ENCODE peak calls at places on chromosomes 2 and 18, in five cellular contexts. V is choroid plexus epithelial cell; O is CD8-positive, alpha-beta T cell; L is heart right ventricle; P is GM23338. E is an unnamed sample.

GRCh38 chr18:78514910-78515670 is 464.5 kb upstream of the SALL3 start:
- DNase-seq in V (no peak), O (no peak), L (no peak), P (no peak), E (no peak)

GRCh38 chr2:188609321-188610049 is 317.8 kb downstream of the GULP1 start:
- DNase-seq in V (peak), O (no peak), L (no peak), P (no peak), E (peak)

GRCh38 chr2:61758991-61759390 is 94.9 kb downstream of the FAM161A start:
- DNase-seq in V (peak), O (no peak), L (no peak), P (no peak), E (peak)

GRCh38 chr2:106192752-106193490 is 1.2 kb downstream of the UXS1 start:
- DNase-seq in V (peak), O (peak), L (no peak), P (peak), E (peak)

GRCh38 chr2:163345795-163346573 is 389.8 kb downstream of the FIGN start:
- DNase-seq in V (peak), O (no peak), L (no peak), P (peak), E (peak)

GRCh38 chr2:151162185-151162584 is 99.5 kb downstream of the RBM43 start:
- DNase-seq in V (peak), O (no peak), L (no peak), P (peak), E (peak)

GRCh38 chr2:218257390-218257981 is 3.3 kb upstream of the GPBAR1 start:
- DNase-seq in V (peak), O (peak), L (no peak), P (peak), E (peak)

GRCh38 chr18:32372381-32373061 is 98.2 kb downstream of the GAREM1 start:
- DNase-seq in V (no peak), O (no peak), L (no peak), P (no peak), E (no peak)

GRCh38 chr18:48023334-48024008 is 93.0 kb upstream of the SMAD2 start:
- DNase-seq in V (peak), O (no peak), L (no peak), P (peak), E (peak)

GRCh38 chr2:172178035-172178434 is 75.3 kb upstream of the DLX2 start:
- DNase-seq in V (no peak), O (no peak), L (no peak), P (no peak), E (no peak)

GRCh38 chr2:598043-598802 is 79.0 kb downstream of the TMEM18 start:
- DNase-seq in V (peak), O (no peak), L (no peak), P (no peak), E (no peak)

GRCh38 chr18:46250084-46250811 is 146.1 kb downstream of the HAUS1 start:
- DNase-seq in V (peak), O (peak), L (no peak), P (peak), E (peak)

GRCh38 chr2:95353613-95354468 is 48.7 kb upstream of the FAHD2A start:
- DNase-seq in V (no peak), O (no peak), L (no peak), P (no peak), E (no peak)

GRCh38 chr2:9327873-9328352 is 95.4 kb downstream of the ITGB1BP1 start:
- DNase-seq in V (peak), O (no peak), L (no peak), P (no peak), E (peak)

GRCh38 chr2:68216454-68217310 is 35.6 kb downstream of the PPP3R1 start:
- DNase-seq in V (no peak), O (no peak), L (no peak), P (no peak), E (no peak)

GRCh38 chr18:644395-645004 is 13.0 kb upstream of the TYMS start:
- DNase-seq in V (no peak), O (no peak), L (no peak), P (no peak), E (no peak)

GRCh38 chr18:58363767-58364540 is 264.9 kb downstream of the ALPK2 start:
- DNase-seq in V (peak), O (no peak), L (no peak), P (no peak), E (peak)

GRCh38 chr2:222939208-222939846 is 78.5 kb downstream of the ACSL3 start:
- DNase-seq in V (peak), O (peak), L (no peak), P (peak), E (peak)

GRCh38 chr18:35662293-35663062 is 80.9 kb downstream of the GALNT1 start:
- DNase-seq in V (no peak), O (no peak), L (no peak), P (no peak), E (no peak)

GRCh38 chr2:25822190-25823117 is 55.8 kb downstream of the ASXL2 start:
- DNase-seq in V (peak), O (peak), L (peak), P (peak), E (peak)

GRCh38 chr2:229910832-229911412 is 10.9 kb downstream of the TRIP12 start:
- DNase-seq in V (peak), O (no peak), L (no peak), P (peak), E (peak)

GRCh38 chr2:228268756-228269155 is 87.3 kb upstream of the SPHKAP start:
- DNase-seq in V (no peak), O (no peak), L (no peak), P (no peak), E (no peak)

GRCh38 chr2:164917296-164917903 is 37.9 kb downstream of the SLC38A11 start:
- DNase-seq in V (peak), O (no peak), L (peak), P (peak), E (peak)

GRCh38 chr2:179274749-179275148 is 10.1 kb upstream of the SESTD1 start:
- DNase-seq in V (no peak), O (no peak), L (no peak), P (no peak), E (no peak)

GRCh38 chr2:191103793-191104192 is 47.0 kb downstream of the STAT4 start:
- DNase-seq in V (no peak), O (no peak), L (no peak), P (no peak), E (no peak)

GRCh38 chr18:74626311-74626874 is 28.7 kb downstream of the ZNF407 start:
- DNase-seq in V (no peak), O (no peak), L (no peak), P (no peak), E (no peak)

GRCh38 chr18:74622079-74622478 is 24.4 kb downstream of the ZNF407 start:
- DNase-seq in V (no peak), O (no peak), L (no peak), P (no peak), E (no peak)

GRCh38 chr18:74624491-74624890 is 26.8 kb downstream of the ZNF407 start:
- DNase-seq in V (no peak), O (no peak), L (no peak), P (no peak), E (no peak)

GRCh38 chr18:74625157-74625556 is 27.5 kb downstream of the ZNF407 start:
- DNase-seq in V (peak), O (no peak), L (no peak), P (no peak), E (no peak)

DNA sequence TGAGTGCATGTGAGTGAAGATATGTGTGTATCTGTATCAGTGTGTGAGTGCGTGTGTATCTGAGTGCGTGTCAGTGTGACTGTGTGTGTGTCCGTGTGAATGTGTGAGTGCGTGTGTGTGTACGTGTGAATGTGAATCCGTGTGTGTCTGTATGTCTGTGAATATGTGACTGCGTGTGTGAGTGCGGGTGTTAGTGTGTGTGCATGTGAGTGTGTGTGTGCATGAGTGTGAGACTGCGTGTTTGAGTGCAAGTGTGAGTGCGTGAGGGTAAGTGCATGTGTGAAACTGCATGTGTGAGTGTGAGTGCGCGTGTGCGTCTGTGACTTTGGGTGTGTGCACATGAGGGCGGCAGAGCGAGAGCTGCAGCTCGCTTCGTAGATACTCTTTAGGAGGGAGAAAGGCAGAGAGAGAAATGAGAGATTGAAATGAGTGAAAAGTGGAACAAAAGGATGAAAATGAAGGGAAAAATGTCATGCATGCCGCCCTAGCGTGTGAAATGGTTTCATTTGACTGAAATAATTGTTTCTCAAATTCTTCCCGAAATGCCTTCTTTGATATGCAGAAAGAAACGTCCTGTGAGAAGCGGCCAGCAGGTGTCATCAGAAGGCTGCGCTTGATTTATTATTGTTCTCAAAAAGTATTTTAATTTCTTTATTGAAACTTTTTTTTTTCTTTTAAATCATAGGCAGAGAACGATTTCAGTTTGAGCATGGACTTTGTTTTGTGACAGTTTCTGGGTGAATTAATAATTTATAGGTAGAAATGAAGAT is 25.6 kb downstream of the ZNF407 start:
- DNase-seq in V (peak), O (peak), L (no peak), P (peak), E (peak)
- H3K4me3 ChIP-seq in V (no peak), O (no peak), L (no peak), P (no peak), E (no peak)

GRCh38 chr2:196163285-196163684 is 8.1 kb downstream of the STK17B start:
- DNase-seq in V (no peak), O (no peak), L (no peak), P (no peak), E (no peak)
- TF ChIP-seq CTCF in V (no peak), O (no peak), L (no peak), P (no peak), E (no peak)

DNA sequence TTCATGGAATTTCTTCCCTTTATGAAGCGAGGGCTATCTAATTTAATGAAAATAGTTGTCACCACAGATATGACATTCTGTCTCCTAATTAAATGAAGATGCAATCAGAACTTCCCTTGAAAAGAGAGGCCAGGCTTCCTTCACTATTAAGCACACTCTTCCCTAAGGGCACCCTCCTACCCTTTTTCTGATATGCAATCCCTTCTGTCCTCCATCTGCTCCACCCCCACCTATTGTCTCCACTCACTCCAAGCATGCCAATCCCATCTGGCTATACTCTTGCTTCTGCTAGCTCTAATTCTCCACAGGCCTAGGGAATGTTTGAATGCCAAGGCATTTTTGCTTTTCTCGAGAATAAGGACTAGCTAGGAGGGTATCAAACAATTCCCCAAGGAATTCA is 818.4 kb upstream of the FSHR start:
- DNase-seq in V (no peak), O (no peak), L (no peak), P (peak), E (no peak)
- H3K4me3 ChIP-seq in V (no peak), O (no peak), L (no peak), P (no peak), E (no peak)

DNA sequence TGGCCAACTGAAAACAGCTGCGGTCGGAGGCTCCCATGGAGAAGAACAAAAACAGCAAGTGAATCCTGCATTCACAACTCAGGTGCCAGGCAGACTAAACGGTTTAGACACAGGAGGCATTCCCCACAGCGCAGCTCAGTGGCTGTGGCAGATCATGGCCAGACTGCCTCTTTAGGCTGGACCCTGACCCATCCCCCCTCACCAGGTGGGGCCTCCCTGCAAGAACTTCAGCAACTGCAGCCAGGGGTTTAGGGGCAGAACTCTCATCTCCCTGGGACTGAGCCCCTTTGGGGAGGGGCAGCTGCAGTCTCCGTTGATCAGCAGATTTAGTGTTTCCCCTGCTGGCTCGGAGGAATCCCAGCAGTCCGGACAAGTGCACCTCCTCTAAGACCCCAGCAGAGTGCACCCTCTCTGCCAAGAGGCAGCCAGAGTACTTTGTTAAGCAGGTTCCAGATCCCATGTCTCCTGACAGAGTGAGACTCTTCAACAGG is 346.7 kb downstream of the SS18 start:
- DNase-seq in V (no peak), O (no peak), L (no peak), P (peak), E (no peak)
- TF ChIP-seq CTCF in V (no peak), O (no peak), L (no peak), P (peak), E (no peak)

GRCh38 chr18:8602040-8602439 is 7.2 kb upstream of the RAB12 start:
- DNase-seq in V (no peak), O (no peak), L (no peak), P (no peak), E (no peak)
- H3K4me3 ChIP-seq in V (no peak), O (no peak), L (no peak), P (no peak), E (no peak)

DNA sequence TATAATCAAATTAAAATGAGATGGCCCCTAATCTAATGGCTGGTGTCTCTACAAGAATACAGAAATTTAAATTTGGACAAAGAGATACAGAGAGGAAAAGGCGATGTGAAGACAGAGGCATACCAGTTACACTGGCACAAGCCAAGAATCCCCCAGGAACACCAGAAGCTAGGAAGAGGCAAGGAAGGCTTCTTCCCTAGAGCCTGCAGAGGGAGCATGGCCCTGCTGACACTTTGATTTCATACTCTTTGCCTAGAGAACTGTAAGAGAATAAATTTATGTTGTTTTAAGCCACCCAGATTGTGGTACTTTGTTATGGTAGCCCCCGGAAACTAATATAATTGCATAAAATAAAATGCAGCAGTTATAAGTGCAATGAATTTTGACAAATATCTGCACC is 671.4 kb downstream of the MBD2 start:
- DNase-seq in V (no peak), O (no peak), L (no peak), P (peak), E (no peak)
- TF ChIP-seq CTCF in V (no peak), O (no peak), L (no peak), P (peak), E (no peak)

GRCh38 chr2:23525137-23525765 is 140.3 kb downstream of the KLHL29 start:
- DNase-seq in V (no peak), O (no peak), L (no peak), P (no peak), E (no peak)

GRCh38 chr2:23526114-23526513 is 141.1 kb downstream of the KLHL29 start:
- DNase-seq in V (no peak), O (peak), L (no peak), P (no peak), E (no peak)

GRCh38 chr2:23524261-23524706 is 139.3 kb downstream of the KLHL29 start:
- DNase-seq in V (no peak), O (no peak), L (no peak), P (no peak), E (peak)

GRCh38 chr2:23522726-23523410 is 137.9 kb downstream of the KLHL29 start:
- DNase-seq in V (no peak), O (no peak), L (no peak), P (no peak), E (no peak)

GRCh38 chr2:23523651-23524260 is 138.8 kb downstream of the KLHL29 start:
- DNase-seq in V (no peak), O (no peak), L (no peak), P (no peak), E (no peak)
- H3K4me3 ChIP-seq in V (no peak), O (no peak), L (no peak), P (no peak), E (no peak)

DNA sequence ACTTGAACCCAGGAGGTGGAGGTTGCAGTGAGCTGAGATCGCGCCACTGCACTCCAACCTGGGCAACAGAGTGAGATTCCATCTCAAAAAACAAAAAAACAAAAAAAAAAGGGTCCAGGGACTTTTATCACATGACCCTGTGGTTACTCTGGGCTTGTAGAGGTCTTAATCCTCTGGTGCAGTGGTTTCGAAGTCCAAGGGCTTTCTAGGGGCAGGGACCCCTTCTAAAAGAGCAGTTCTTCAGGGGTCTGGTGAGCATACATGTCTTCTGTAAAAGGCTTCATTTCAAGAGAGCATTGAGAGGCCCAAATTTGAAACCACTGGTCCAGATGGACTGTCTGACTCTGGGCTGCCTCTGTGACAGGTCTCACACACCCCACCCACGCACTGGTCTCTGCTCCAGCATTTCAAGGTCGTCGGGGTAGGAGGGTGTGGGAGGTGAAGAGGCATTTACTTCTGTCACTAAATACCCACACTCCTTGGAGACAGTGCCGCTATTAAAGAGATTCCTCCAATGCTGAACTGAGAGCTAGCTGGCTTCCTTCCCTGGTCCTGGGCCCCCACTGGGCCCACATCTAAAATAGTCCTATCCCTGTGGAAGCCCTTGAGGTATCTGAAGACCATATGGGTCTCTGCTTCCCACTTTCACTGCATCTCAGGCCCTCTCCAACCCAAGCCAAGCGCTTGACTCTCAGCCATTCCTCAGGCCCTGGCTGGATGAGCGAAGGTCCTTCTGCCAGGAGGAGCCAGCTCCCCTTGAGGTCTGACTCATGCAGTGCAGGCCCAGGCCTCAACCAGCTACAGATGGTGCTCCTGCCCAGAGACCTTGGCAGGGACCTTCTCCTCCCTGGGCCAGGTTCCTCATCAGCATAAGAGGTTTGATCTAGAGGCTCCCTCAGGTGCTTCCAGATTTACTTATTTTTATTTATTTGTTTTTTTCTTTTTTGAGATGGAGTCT is 44.8 kb downstream of the PAX8 start:
- DNase-seq in V (peak), O (no peak), L (no peak), P (no peak), E (peak)
- TF ChIP-seq CTCF in V (peak), O (no peak), L (no peak), P (peak), E (peak)

DNA sequence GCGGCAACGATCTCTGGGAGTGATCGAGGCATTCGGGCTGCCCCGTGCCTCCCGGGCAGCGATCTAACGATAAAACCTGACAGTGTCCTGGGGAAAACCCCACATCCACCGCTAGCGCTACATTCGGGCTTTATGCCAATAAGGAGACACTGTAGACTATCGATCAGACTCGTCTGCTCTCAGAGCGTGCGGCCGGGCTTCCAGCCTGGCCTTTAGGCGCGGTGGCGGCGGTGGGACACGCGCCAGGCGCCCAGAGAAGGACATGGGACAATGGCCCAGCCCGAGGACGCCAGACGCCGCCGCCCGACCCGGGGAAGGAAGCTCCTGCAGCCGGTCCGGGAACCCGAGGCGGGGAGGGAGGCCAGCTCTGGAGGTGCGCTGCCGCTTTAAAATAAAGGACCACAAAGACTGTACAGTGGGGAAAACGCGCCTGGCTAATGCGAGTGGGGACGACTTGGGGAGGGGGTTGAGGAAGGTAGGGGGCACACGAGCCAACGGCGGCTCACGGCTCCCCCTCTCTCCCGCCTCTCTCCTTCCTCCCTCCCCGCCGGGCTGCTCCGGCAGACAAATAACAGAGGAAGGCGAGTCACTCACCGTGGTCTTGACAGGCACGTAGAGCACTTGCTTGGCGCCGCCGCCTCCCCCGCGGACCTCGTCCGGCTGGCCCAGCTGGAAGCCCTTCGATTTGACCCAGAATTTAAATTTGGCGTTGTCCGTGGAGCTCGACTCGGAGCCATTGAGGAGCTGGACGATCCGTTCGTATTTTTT is 2.1 kb downstream of the NOL4 start:
- DNase-seq in V (peak), O (no peak), L (peak), P (peak), E (no peak)
- H3K4me3 ChIP-seq in V (peak), O (no peak), L (peak), P (peak), E (peak)